ENCODE peak calls at places on chromosome 11, in nine cellular contexts. V, H, Q, Y, M, S, J, R and U are unnamed samples.

GRCh38 chr11:130806746-130807145 is 109.5 kb downstream of the SNX19 start:
- DNase-seq in J (no peak), V (no peak), H (no peak), R (no peak), S (no peak), Y (peak), Q (no peak), M (no peak), U (no peak)

GRCh38 chr11:117979481-117980211 is 6.5 kb upstream of the IL10RA start:
- DNase-seq in J (no peak), S (no peak), V (no peak), Y (peak), H (no peak), R (no peak), Q (no peak), M (no peak), U (no peak)

GRCh38 chr11:87712802-87713202 is 462.4 kb downstream of the RAB38 start:
- DNase-seq in Q (no peak), R (no peak), M (no peak), V (no peak), J (no peak), H (no peak), S (no peak), Y (no peak), U (no peak)

GRCh38 chr11:80007616-80008015 is 566.8 kb upstream of the TENM4 start:
- DNase-seq in Y (no peak), M (no peak), J (no peak), S (no peak), H (no peak), Q (no peak), V (no peak), R (no peak), U (no peak)

GRCh38 chr11:71936825-71937224 is 8.0 kb downstream of the RNF121 start:
- DNase-seq in M (no peak), R (no peak), Y (no peak), H (no peak), Q (no peak), J (no peak), S (no peak), V (no peak), U (no peak)

GRCh38 chr11:96116341-96116740 is 192.4 kb upstream of the MTMR2 start:
- DNase-seq in J (no peak), M (no peak), V (no peak), S (no peak), H (no peak), Y (no peak), Q (no peak), R (no peak), U (no peak)

GRCh38 chr11:11502303-11502828 is 119.4 kb downstream of the GALNT18 start:
- DNase-seq in V (no peak), S (no peak), J (no peak), R (no peak), Y (no peak), Q (no peak), M (no peak), H (no peak), U (no peak)

GRCh38 chr11:65821107-65821506 is 12.7 kb upstream of the SNX32 start:
- DNase-seq in J (no peak), Q (no peak), H (no peak), Y (no peak), M (no peak), R (no peak), V (no peak), S (no peak), U (no peak)

GRCh38 chr11:72223615-72224586 is 666 bp upstream of the INPPL1 start:
- DNase-seq in Q (peak), M (peak), J (peak), H (peak), V (peak), S (peak), Y (peak), R (peak), U (peak)

GRCh38 chr11:128777369-128778011 is 83.6 kb downstream of the FLI1 start:
- DNase-seq in J (no peak), R (no peak), S (no peak), H (no peak), Y (no peak), Q (no peak), V (no peak), M (no peak), U (no peak)

GRCh38 chr11:1222491-1223345 is at the start of gene MUC5B:
- DNase-seq in S (no peak), R (no peak), H (no peak), Q (peak), Y (no peak), M (no peak), J (no peak), V (no peak), U (no peak)

GRCh38 chr11:92423133-92423532 is 198.5 kb downstream of the FAT3 start:
- DNase-seq in J (no peak), S (no peak), R (no peak), H (no peak), Q (no peak), M (no peak), Y (no peak), V (no peak), U (no peak)